ENCODE peak calls at places on chromosomes 12 and 14, in six cellular contexts. B, Q, L, I, K and Y are unnamed samples.
A peak's percentile ranks its signal among the peaks of the same experiment; 100 is the strongest.

GRCh38 chr14:73976150-73976549 is 26.0 kb downstream of the COQ6 start:
- DNase-seq in L (no peak), I (no peak), B (no peak), Q (no peak), K (no peak), Y (no peak)

GRCh38 chr14:100268591-100269207 is 29.8 kb downstream of the YY1 start:
- DNase-seq in Q (no peak), K (no peak), B (no peak), I (no peak), L (no peak), Y (no peak)

GRCh38 chr12:80216890-80217559 is 117.7 kb downstream of the OTOGL start:
- DNase-seq in L (no peak), Q (no peak), I (no peak), B (no peak), K (no peak), Y (no peak)

GRCh38 chr12:132363661-132364347 is 34.4 kb upstream of the GALNT9 start:
- DNase-seq in I (no peak), K (no peak), Q (no peak), L (no peak), B (no peak), Y (no peak)

GRCh38 chr12:94615284-94616216 is 34.8 kb downstream of the TMCC3 start:
- DNase-seq in L (no peak), I (no peak), K (no peak), Q (no peak), B (no peak), Y (no peak)

GRCh38 chr12:89135976-89136634 is 216.2 kb downstream of the DUSP6 start:
- DNase-seq in I (no peak), B (no peak), Q (no peak), L (no peak), K (no peak), Y (no peak)

GRCh38 chr14:61561657-61562276 is 133.5 kb upstream of the HIF1A start:
- DNase-seq in I (no peak), Q (no peak), L (peak; percentile 75), K (no peak), B (no peak), Y (no peak)

GRCh38 chr14:36604757-36605505 is 22.5 kb upstream of the NKX2-8 start:
- DNase-seq in Q (peak; percentile 54), L (no peak), K (peak; percentile 3), I (peak; percentile 97), B (no peak), Y (peak; percentile 93)

GRCh38 chr12:127760357-127760756 is 506.6 kb upstream of the TMEM132C start:
- DNase-seq in K (no peak), B (no peak), Q (no peak), L (no peak), I (no peak), Y (no peak)

GRCh38 chr12:94732367-94732990 is 82.1 kb upstream of the TMCC3 start:
- DNase-seq in Q (no peak), L (no peak), B (no peak), K (no peak), I (no peak), Y (no peak)

GRCh38 chr12:120100630-120101029 is 15.9 kb downstream of the RAB35 start:
- DNase-seq in I (no peak), Q (no peak), K (no peak), B (no peak), L (no peak), Y (no peak)

GRCh38 chr12:95480230-95480629 is 6.3 kb downstream of the METAP2 start:
- DNase-seq in K (no peak), Q (no peak), B (no peak), L (no peak), I (no peak), Y (no peak)

GRCh38 chr14:35715079-35715478 is 94.0 kb downstream of the RALGAPA1 start:
- DNase-seq in K (no peak), L (no peak), I (no peak), Q (no peak), B (no peak), Y (no peak)